ENCODE peak calls at places on chromosomes 11 and 22, in four cellular contexts. N is lower lobe of right lung, Q is HCT116, D is choroid plexus epithelial cell. C is an unnamed sample.
A peak's percentile ranks its signal among the peaks of the same experiment; 100 is the strongest.

GRCh38 chr22:28395920-28396447 is 283.7 kb downstream of the TTC28 start:
- DNase-seq in N (no peak), Q (no peak), D (peak; percentile 58), C (no peak)

GRCh38 chr11:132718711-132719641 is 813.3 kb downstream of the OPCML start:
- DNase-seq in N (no peak), Q (no peak), D (peak; percentile 24), C (no peak)

GRCh38 chr22:45632791-45633515 is 38.7 kb upstream of the ATXN10 start:
- DNase-seq in D (peak; percentile 15), N (no peak), Q (no peak), C (no peak)

GRCh38 chr11:87290304-87290922 is 252.7 kb downstream of the TMEM135 start:
- DNase-seq in D (peak; percentile 81), N (no peak), Q (peak; percentile 38), C (peak; percentile 25)

GRCh38 chr22:50276143-50276542 is 6.0 kb upstream of the MAPK11 start:
- DNase-seq in D (peak; percentile 76), Q (no peak), N (peak; percentile 88), C (peak; percentile 65)

GRCh38 chr11:57313071-57313787 is 11.5 kb downstream of the TNKS1BP1 start:
- DNase-seq in D (no peak), N (no peak), Q (no peak), C (no peak)

GRCh38 chr11:30377347-30377746 is 54.4 kb downstream of the ARL14EP start:
- DNase-seq in D (no peak), Q (no peak), N (no peak), C (no peak)

GRCh38 chr11:34271727-34272126 is 86.1 kb downstream of the ABTB2 start:
- DNase-seq in Q (no peak), N (no peak), D (no peak), C (no peak)

GRCh38 chr11:112620621-112621394 is 340.4 kb upstream of the NCAM1 start:
- DNase-seq in Q (peak; percentile 13), D (peak; percentile 12), N (no peak), C (no peak)

GRCh38 chr11:61377461-61378160 is 14.8 kb upstream of the TMEM216 start:
- DNase-seq in Q (no peak), D (peak; percentile 46), N (no peak), C (no peak)

GRCh38 chr22:49244466-49245420 is 582.9 kb downstream of the BRD1 start:
- DNase-seq in N (no peak), Q (no peak), D (no peak), C (no peak)

DNA sequence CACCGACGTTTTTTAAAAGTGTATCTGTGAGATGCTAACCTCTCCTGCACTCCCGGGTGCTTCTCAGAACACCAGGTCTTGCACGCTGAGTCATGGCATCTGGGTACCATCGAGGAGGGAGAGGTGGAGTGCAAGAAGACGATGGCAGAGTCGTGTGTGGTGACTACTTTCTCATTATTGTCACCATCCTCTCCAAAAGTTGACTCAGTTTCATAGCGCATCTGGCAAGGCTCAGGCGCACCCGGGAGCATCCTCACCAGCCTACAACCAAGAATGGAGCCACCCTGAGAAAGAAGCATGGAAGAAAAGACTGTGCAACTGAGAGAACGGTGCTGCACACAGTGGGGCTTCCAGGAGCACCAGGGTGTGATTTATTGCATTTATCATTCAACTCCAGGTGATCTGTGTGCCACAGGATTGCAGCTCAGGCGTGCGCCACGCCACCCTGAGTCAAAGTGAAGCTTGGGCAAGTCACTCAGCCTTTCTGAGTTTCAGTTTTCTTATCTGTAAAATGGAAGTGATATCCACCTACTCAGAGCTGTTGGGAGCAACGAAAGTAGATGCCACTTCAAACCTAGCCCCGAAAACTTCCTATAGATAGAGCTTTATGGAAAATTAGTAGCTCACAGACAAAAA is 65.4 kb downstream of the LINC01488 start:
- DNase-seq in D (no peak), Q (no peak), N (peak; percentile 17), C (peak; percentile 24)
- H3K4me3 ChIP-seq in D (no peak overlapping the region), Q (no peak overlapping the region), N (no peak overlapping the region), C (no peak overlapping the region)

GRCh38 chr11:210122-210802 is 2.8 kb downstream of the RIC8A start:
- DNase-seq in D (peak; percentile 89), Q (no peak), N (no peak), C (no peak)
- H3K4me3 ChIP-seq in D (peak overlapping the region; percentile 96), Q (peak overlapping the region; percentile 99), N (peak overlapping the region; percentile 74), C (no peak overlapping the region)

DNA sequence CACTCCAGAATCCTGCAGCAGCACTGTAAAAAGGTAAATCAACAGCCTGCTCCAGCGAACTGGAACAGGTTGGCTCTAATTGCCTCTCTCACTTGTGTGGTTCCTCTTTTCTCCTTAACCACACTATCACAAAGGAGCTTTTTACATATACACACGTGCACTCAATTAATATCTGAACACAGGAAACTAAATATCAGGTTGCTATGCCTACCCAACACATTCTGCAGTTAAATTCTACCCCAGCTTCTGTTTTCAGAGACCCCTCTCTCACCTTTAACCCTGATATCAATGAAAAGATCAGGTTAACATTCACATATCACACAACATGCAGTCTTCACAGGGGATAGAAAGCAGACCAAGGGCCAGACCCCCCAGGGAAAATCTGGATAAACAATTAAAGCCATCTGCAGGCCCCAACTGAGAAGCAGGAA is 10.9 kb downstream of the RBFOX2 start:
- DNase-seq in D (no peak), Q (no peak), N (no peak), C (no peak)
- H3K4me3 ChIP-seq in D (no peak overlapping the region), Q (no peak overlapping the region), N (no peak overlapping the region), C (no peak overlapping the region)

GRCh38 chr11:45382133-45382878 is 96.2 kb upstream of the SYT13 start:
- DNase-seq in Q (no peak), N (no peak), D (no peak), C (no peak)
- H3K4me3 ChIP-seq in Q (no peak overlapping the region), N (no peak overlapping the region), D (no peak overlapping the region), C (no peak overlapping the region)

DNA sequence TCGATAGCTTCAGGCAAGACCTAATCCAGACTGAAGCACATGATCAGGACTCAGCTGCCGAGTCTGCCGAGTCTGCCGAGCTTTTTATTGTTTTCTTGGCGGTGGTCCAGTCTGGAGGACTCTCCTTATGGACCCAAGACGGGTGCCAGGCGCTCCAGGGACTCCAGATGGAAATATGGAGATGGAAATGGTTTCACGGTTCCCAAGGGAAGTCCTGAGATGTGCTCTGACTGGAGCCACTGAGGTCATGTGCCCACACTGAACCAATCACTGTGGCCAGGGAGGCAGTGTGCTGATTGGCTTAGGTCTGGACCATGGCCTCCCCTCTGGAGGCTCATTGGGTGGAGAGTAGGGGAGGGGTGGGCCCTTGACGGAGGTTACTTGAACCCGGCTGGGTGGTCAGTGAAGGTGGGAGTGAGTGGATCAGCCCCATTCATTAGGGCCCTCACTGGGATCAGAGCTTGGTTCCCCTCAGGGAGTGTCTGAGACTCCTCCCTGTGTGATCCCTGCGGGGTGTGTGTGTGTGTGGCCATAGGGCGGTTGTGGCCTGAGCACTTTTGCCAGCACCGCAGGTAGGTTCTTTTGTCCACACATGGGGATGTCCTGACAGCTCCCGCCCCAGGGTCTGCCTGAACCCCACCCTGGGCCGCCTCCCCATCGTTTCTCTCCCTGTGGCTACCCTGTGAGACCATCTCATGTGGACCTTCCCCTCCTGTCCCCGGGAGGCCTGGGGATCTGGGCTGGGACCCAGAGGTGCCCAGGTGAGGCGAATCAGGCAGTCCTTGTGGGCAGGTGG is 14.0 kb downstream of the RPS6KA4 start:
- DNase-seq in Q (peak; percentile 92), N (no peak), D (peak; percentile 18), C (no peak)
- H3K4me3 ChIP-seq in Q (peak overlapping the region; percentile 69), N (no peak overlapping the region), D (no peak overlapping the region), C (no peak overlapping the region)